ENCODE peak calls at places on chromosome 7, in six cellular contexts. B is T-cell, D is transverse colon, C is HEK293T, P is AG08395, Q is T-helper 9 cell. S is an unnamed sample.

GRCh38 chr7:22728416-22729029 is 1.5 kb downstream of the IL6 start:
- DNase-seq in Q (no peak), P (peak), D (no peak), B (no peak), C (peak), S (no peak)

GRCh38 chr7:38700111-38700510 is 68.9 kb upstream of the AMPH start:
- DNase-seq in C (no peak), P (no peak), D (no peak), B (no peak), Q (no peak), S (no peak)

GRCh38 chr7:127258111-127258510 is 5.4 kb upstream of the GRM8 start:
- DNase-seq in Q (no peak), D (no peak), P (no peak), C (no peak), B (no peak), S (no peak)

GRCh38 chr7:94888542-94888941 is 18.9 kb upstream of the PPP1R9A start:
- DNase-seq in P (no peak), Q (no peak), D (peak), C (peak), B (no peak), S (no peak)

GRCh38 chr7:33667261-33667660 is 238.1 kb upstream of the BMPER start:
- DNase-seq in C (no peak), P (peak), Q (no peak), B (no peak), D (no peak), S (no peak)

GRCh38 chr7:158495780-158496179 is 91.8 kb downstream of the PTPRN2 start:
- DNase-seq in B (no peak), Q (no peak), C (peak), D (peak), P (no peak), S (no peak)

GRCh38 chr7:29538322-29538874 is 25.2 kb upstream of the PRR15 start:
- DNase-seq in D (no peak), Q (no peak), B (no peak), C (no peak), P (no peak), S (no peak)

GRCh38 chr7:5237286-5237685 is 45.5 kb upstream of the SLC29A4 start:
- DNase-seq in P (peak), Q (no peak), D (peak), B (no peak), C (no peak), S (no peak)

GRCh38 chr7:133040617-133041016 is 41.3 kb downstream of the CHCHD3 start:
- DNase-seq in P (no peak), C (no peak), Q (no peak), B (no peak), D (no peak), S (no peak)

GRCh38 chr7:27124096-27124978 is 6.2 kb downstream of the HOXA4 start:
- DNase-seq in P (no peak), D (peak), B (no peak), C (no peak), Q (no peak), S (no peak)

GRCh38 chr7:117219485-117219884 is 103.4 kb downstream of the WNT2 start:
- DNase-seq in P (peak), Q (no peak), B (no peak), C (no peak), D (no peak), S (no peak)

GRCh38 chr7:55476071-55476803 is 96.1 kb downstream of the VOPP1 start:
- DNase-seq in P (peak), B (no peak), C (no peak), D (no peak), Q (no peak), S (no peak)

GRCh38 chr7:45143616-45144015 is 14.0 kb upstream of the RAMP3 start:
- DNase-seq in D (no peak), B (no peak), Q (no peak), C (no peak), P (peak), S (no peak)

GRCh38 chr7:136348542-136348941 is 371.4 kb upstream of the MTPN start:
- DNase-seq in C (no peak), P (no peak), Q (no peak), B (no peak), D (no peak), S (no peak)

GRCh38 chr7:124171068-124171467 is 138.2 kb upstream of the TMEM229A start:
- DNase-seq in Q (no peak), D (no peak), P (peak), B (no peak), C (no peak), S (no peak)

GRCh38 chr7:80135306-80136104 is 874 bp downstream of the GNAI1 start:
- DNase-seq in C (peak), D (peak), B (peak), Q (no peak), P (peak), S (no peak)

GRCh38 chr7:132518839-132519173 is 57.5 kb downstream of the PLXNA4 start:
- DNase-seq in Q (no peak), D (no peak), B (no peak), P (no peak), C (no peak), S (no peak)

GRCh38 chr7:92645531-92646061 is 55.4 kb upstream of the FAM133B start:
- DNase-seq in B (no peak), D (peak), P (no peak), Q (no peak), C (no peak), S (no peak)

GRCh38 chr7:150735596-150736358 is 1.4 kb upstream of the GIMAP5 start:
- DNase-seq in P (no peak), D (no peak), Q (no peak), C (no peak), B (no peak), S (no peak)

GRCh38 chr7:151408839-151409554 is 841 bp downstream of the WDR86 start:
- DNase-seq in P (no peak), D (peak), C (no peak), Q (peak), B (peak), S (peak)

GRCh38 chr7:95893484-95893883 is 121.1 kb downstream of the DYNC1I1 start:
- DNase-seq in P (no peak), B (no peak), D (no peak), Q (no peak), C (no peak), S (no peak)

GRCh38 chr7:129122086-129122750 is 22.3 kb upstream of the TSPAN33 start:
- DNase-seq in Q (no peak), C (no peak), P (no peak), D (no peak), B (no peak), S (no peak)

GRCh38 chr7:137727413-137727812 is 119.4 kb downstream of the DGKI start:
- DNase-seq in Q (no peak), P (no peak), C (no peak), D (no peak), B (no peak), S (no peak)

GRCh38 chr7:36034020-36034419 is 119.0 kb upstream of the EEPD1 start:
- DNase-seq in P (peak), B (no peak), Q (no peak), D (no peak), C (no peak), S (no peak)

GRCh38 chr7:135920478-135920877 is 56.7 kb downstream of the MTPN start:
- DNase-seq in C (no peak), D (no peak), P (no peak), Q (no peak), B (no peak), S (no peak)

GRCh38 chr7:51705701-51706100 is 389.1 kb upstream of the COBL start:
- DNase-seq in B (no peak), Q (no peak), C (no peak), P (no peak), D (no peak), S (no peak)

GRCh38 chr7:41038211-41038610 is 664.7 kb downstream of the INHBA start:
- DNase-seq in Q (no peak), P (no peak), B (no peak), C (no peak), D (no peak), S (no peak)

GRCh38 chr7:150389532-150389816 is 10.3 kb downstream of the ZNF775 start:
- DNase-seq in D (no peak), B (no peak), Q (no peak), C (no peak), P (no peak), S (no peak)

GRCh38 chr7:112452102-112452888 is 2.0 kb downstream of the IFRD1 start:
- DNase-seq in P (peak), Q (no peak), B (no peak), C (peak), D (peak), S (no peak)